ENCODE peak calls at places on chromosome 16, in nine cellular contexts. One of them, this sample, is unnamed.

GRCh38 chr16:84003001-84003400 is 35.0 kb downstream of the NECAB2 start:
- DNase-seq in CD4-positive, alpha-beta T cell: no peak
- DNase-seq in heart right ventricle: no peak
- DNase-seq in astrocyte of the cerebellum: no peak
- DNase-seq in SW480: no peak
- DNase-seq in activated CD4-positive, CD25-positive, alpha-beta regulatory T cell treated with anti-CD3 and anti-CD28 coated beads, Interleukin-2, amount 50 U/mL, for 16 hours: no peak
- DNase-seq in T-helper 2 cell: no peak
- DNase-seq in uterus: no peak
- DNase-seq in posterior cingulate gyrus: no peak
- DNase-seq in this sample: no peak

GRCh38 chr16:88069397-88070168 is 118.3 kb downstream of the BANP start:
- DNase-seq in activated CD4-positive, CD25-positive, alpha-beta regulatory T cell treated with anti-CD3 and anti-CD28 coated beads, Interleukin-2, amount 50 U/mL, for 16 hours: no peak
- DNase-seq in astrocyte of the cerebellum: no peak
- DNase-seq in posterior cingulate gyrus: peak; percentile 50
- DNase-seq in uterus: no peak
- DNase-seq in SW480: no peak
- DNase-seq in CD4-positive, alpha-beta T cell: no peak
- DNase-seq in heart right ventricle: no peak
- DNase-seq in T-helper 2 cell: no peak
- DNase-seq in this sample: no peak

GRCh38 chr16:35148748-35149147 is 1689.3 kb downstream of the TP53TG3F start:
- DNase-seq in astrocyte of the cerebellum: no peak
- DNase-seq in heart right ventricle: no peak
- DNase-seq in CD4-positive, alpha-beta T cell: no peak
- DNase-seq in activated CD4-positive, CD25-positive, alpha-beta regulatory T cell treated with anti-CD3 and anti-CD28 coated beads, Interleukin-2, amount 50 U/mL, for 16 hours: no peak
- DNase-seq in posterior cingulate gyrus: no peak
- DNase-seq in SW480: no peak
- DNase-seq in T-helper 2 cell: no peak
- DNase-seq in uterus: no peak
- DNase-seq in this sample: no peak

GRCh38 chr16:14525021-14525420 is 105.0 kb downstream of the PARN start:
- DNase-seq in heart right ventricle: no peak
- DNase-seq in CD4-positive, alpha-beta T cell: no peak
- DNase-seq in posterior cingulate gyrus: no peak
- DNase-seq in activated CD4-positive, CD25-positive, alpha-beta regulatory T cell treated with anti-CD3 and anti-CD28 coated beads, Interleukin-2, amount 50 U/mL, for 16 hours: no peak
- DNase-seq in T-helper 2 cell: no peak
- DNase-seq in astrocyte of the cerebellum: no peak
- DNase-seq in SW480: no peak
- DNase-seq in uterus: no peak
- DNase-seq in this sample: no peak

GRCh38 chr16:325375-326155 is 27.0 kb downstream of the AXIN1 start:
- DNase-seq in CD4-positive, alpha-beta T cell: no peak
- DNase-seq in uterus: no peak
- DNase-seq in astrocyte of the cerebellum: no peak
- DNase-seq in activated CD4-positive, CD25-positive, alpha-beta regulatory T cell treated with anti-CD3 and anti-CD28 coated beads, Interleukin-2, amount 50 U/mL, for 16 hours: no peak
- DNase-seq in heart right ventricle: no peak
- DNase-seq in T-helper 2 cell: no peak
- DNase-seq in posterior cingulate gyrus: no peak
- DNase-seq in SW480: no peak
- DNase-seq in this sample: no peak

GRCh38 chr16:87464691-87465300 is 28.0 kb downstream of the ZCCHC14 start:
- DNase-seq in heart right ventricle: peak; percentile 81
- DNase-seq in uterus: peak; percentile 64
- DNase-seq in activated CD4-positive, CD25-positive, alpha-beta regulatory T cell treated with anti-CD3 and anti-CD28 coated beads, Interleukin-2, amount 50 U/mL, for 16 hours: no peak
- DNase-seq in astrocyte of the cerebellum: peak; percentile 74
- DNase-seq in T-helper 2 cell: peak; percentile 18
- DNase-seq in SW480: peak; percentile 53
- DNase-seq in posterior cingulate gyrus: peak; percentile 77
- DNase-seq in CD4-positive, alpha-beta T cell: peak; percentile 15
- DNase-seq in this sample: peak; percentile 88

GRCh38 chr16:1137604-1138003 is 15.3 kb upstream of the CACNA1H start:
- DNase-seq in heart right ventricle: no peak
- DNase-seq in activated CD4-positive, CD25-positive, alpha-beta regulatory T cell treated with anti-CD3 and anti-CD28 coated beads, Interleukin-2, amount 50 U/mL, for 16 hours: no peak
- DNase-seq in T-helper 2 cell: no peak
- DNase-seq in astrocyte of the cerebellum: no peak
- DNase-seq in uterus: no peak
- DNase-seq in CD4-positive, alpha-beta T cell: no peak
- DNase-seq in posterior cingulate gyrus: no peak
- DNase-seq in SW480: peak; percentile 82
- DNase-seq in this sample: peak; percentile 16

GRCh38 chr16:30722443-30722842 is 23.5 kb downstream of the SRCAP start:
- DNase-seq in CD4-positive, alpha-beta T cell: no peak
- DNase-seq in uterus: no peak
- DNase-seq in activated CD4-positive, CD25-positive, alpha-beta regulatory T cell treated with anti-CD3 and anti-CD28 coated beads, Interleukin-2, amount 50 U/mL, for 16 hours: no peak
- DNase-seq in astrocyte of the cerebellum: no peak
- DNase-seq in posterior cingulate gyrus: no peak
- DNase-seq in SW480: no peak
- DNase-seq in T-helper 2 cell: no peak
- DNase-seq in heart right ventricle: no peak
- DNase-seq in this sample: no peak

GRCh38 chr16:20611975-20612471 is 35.9 kb upstream of the ACSM2B start:
- DNase-seq in posterior cingulate gyrus: no peak
- DNase-seq in uterus: peak; percentile 65
- DNase-seq in heart right ventricle: peak; percentile 29
- DNase-seq in astrocyte of the cerebellum: no peak
- DNase-seq in CD4-positive, alpha-beta T cell: no peak
- DNase-seq in activated CD4-positive, CD25-positive, alpha-beta regulatory T cell treated with anti-CD3 and anti-CD28 coated beads, Interleukin-2, amount 50 U/mL, for 16 hours: no peak
- DNase-seq in SW480: no peak
- DNase-seq in T-helper 2 cell: no peak
- DNase-seq in this sample: no peak

GRCh38 chr16:61879306-61879705 is 156.9 kb downstream of the CDH8 start:
- DNase-seq in CD4-positive, alpha-beta T cell: no peak
- DNase-seq in T-helper 2 cell: no peak
- DNase-seq in heart right ventricle: no peak
- DNase-seq in SW480: no peak
- DNase-seq in posterior cingulate gyrus: no peak
- DNase-seq in activated CD4-positive, CD25-positive, alpha-beta regulatory T cell treated with anti-CD3 and anti-CD28 coated beads, Interleukin-2, amount 50 U/mL, for 16 hours: no peak
- DNase-seq in uterus: no peak
- DNase-seq in astrocyte of the cerebellum: no peak
- DNase-seq in this sample: no peak

GRCh38 chr16:54808890-54809289 is 121.8 kb upstream of the IRX5 start:
- DNase-seq in activated CD4-positive, CD25-positive, alpha-beta regulatory T cell treated with anti-CD3 and anti-CD28 coated beads, Interleukin-2, amount 50 U/mL, for 16 hours: no peak
- DNase-seq in astrocyte of the cerebellum: no peak
- DNase-seq in SW480: no peak
- DNase-seq in CD4-positive, alpha-beta T cell: no peak
- DNase-seq in posterior cingulate gyrus: no peak
- DNase-seq in uterus: no peak
- DNase-seq in T-helper 2 cell: no peak
- DNase-seq in heart right ventricle: no peak
- DNase-seq in this sample: no peak

GRCh38 chr16:66881964-66882508 is 1.7 kb downstream of the PDP2 start:
- DNase-seq in CD4-positive, alpha-beta T cell: no peak
- DNase-seq in uterus: no peak
- DNase-seq in SW480: no peak
- DNase-seq in astrocyte of the cerebellum: no peak
- DNase-seq in activated CD4-positive, CD25-positive, alpha-beta regulatory T cell treated with anti-CD3 and anti-CD28 coated beads, Interleukin-2, amount 50 U/mL, for 16 hours: no peak
- DNase-seq in heart right ventricle: no peak
- DNase-seq in T-helper 2 cell: no peak
- DNase-seq in posterior cingulate gyrus: peak; percentile 24
- DNase-seq in this sample: no peak

GRCh38 chr16:17348826-17349225 is 121.9 kb downstream of the XYLT1 start:
- DNase-seq in T-helper 2 cell: no peak
- DNase-seq in uterus: no peak
- DNase-seq in posterior cingulate gyrus: peak; percentile 67
- DNase-seq in heart right ventricle: no peak
- DNase-seq in astrocyte of the cerebellum: no peak
- DNase-seq in CD4-positive, alpha-beta T cell: no peak
- DNase-seq in activated CD4-positive, CD25-positive, alpha-beta regulatory T cell treated with anti-CD3 and anti-CD28 coated beads, Interleukin-2, amount 50 U/mL, for 16 hours: no peak
- DNase-seq in SW480: no peak
- DNase-seq in this sample: no peak

GRCh38 chr16:56266981-56267607 is 75.8 kb downstream of the GNAO1 start:
- DNase-seq in posterior cingulate gyrus: no peak
- DNase-seq in heart right ventricle: no peak
- DNase-seq in astrocyte of the cerebellum: no peak
- DNase-seq in uterus: no peak
- DNase-seq in activated CD4-positive, CD25-positive, alpha-beta regulatory T cell treated with anti-CD3 and anti-CD28 coated beads, Interleukin-2, amount 50 U/mL, for 16 hours: no peak
- DNase-seq in SW480: no peak
- DNase-seq in CD4-positive, alpha-beta T cell: no peak
- DNase-seq in T-helper 2 cell: no peak
- DNase-seq in this sample: no peak

GRCh38 chr16:89297156-89297869 is 79.8 kb downstream of the ZNF778 start:
- DNase-seq in CD4-positive, alpha-beta T cell: no peak
- DNase-seq in astrocyte of the cerebellum: no peak
- DNase-seq in activated CD4-positive, CD25-positive, alpha-beta regulatory T cell treated with anti-CD3 and anti-CD28 coated beads, Interleukin-2, amount 50 U/mL, for 16 hours: no peak
- DNase-seq in posterior cingulate gyrus: no peak
- DNase-seq in T-helper 2 cell: no peak
- DNase-seq in uterus: no peak
- DNase-seq in heart right ventricle: no peak
- DNase-seq in SW480: no peak
- DNase-seq in this sample: no peak

GRCh38 chr16:71648921-71649320 is 22.9 kb downstream of the MARVELD3 start:
- DNase-seq in posterior cingulate gyrus: no peak
- DNase-seq in CD4-positive, alpha-beta T cell: no peak
- DNase-seq in SW480: no peak
- DNase-seq in astrocyte of the cerebellum: no peak
- DNase-seq in T-helper 2 cell: no peak
- DNase-seq in uterus: no peak
- DNase-seq in heart right ventricle: no peak
- DNase-seq in activated CD4-positive, CD25-positive, alpha-beta regulatory T cell treated with anti-CD3 and anti-CD28 coated beads, Interleukin-2, amount 50 U/mL, for 16 hours: no peak
- DNase-seq in this sample: no peak

GRCh38 chr16:83833921-83834320 is 26.1 kb downstream of the HSBP1 start:
- DNase-seq in uterus: no peak
- DNase-seq in posterior cingulate gyrus: no peak
- DNase-seq in SW480: no peak
- DNase-seq in CD4-positive, alpha-beta T cell: no peak
- DNase-seq in activated CD4-positive, CD25-positive, alpha-beta regulatory T cell treated with anti-CD3 and anti-CD28 coated beads, Interleukin-2, amount 50 U/mL, for 16 hours: no peak
- DNase-seq in T-helper 2 cell: no peak
- DNase-seq in astrocyte of the cerebellum: no peak
- DNase-seq in heart right ventricle: no peak
- DNase-seq in this sample: no peak

GRCh38 chr16:83137326-83137770 is 510.6 kb downstream of the CDH13 start:
- DNase-seq in CD4-positive, alpha-beta T cell: no peak
- DNase-seq in astrocyte of the cerebellum: peak; percentile 92
- DNase-seq in activated CD4-positive, CD25-positive, alpha-beta regulatory T cell treated with anti-CD3 and anti-CD28 coated beads, Interleukin-2, amount 50 U/mL, for 16 hours: no peak
- DNase-seq in heart right ventricle: no peak
- DNase-seq in SW480: peak; percentile 91
- DNase-seq in T-helper 2 cell: peak; percentile 87
- DNase-seq in posterior cingulate gyrus: peak; percentile 69
- DNase-seq in uterus: peak; percentile 33
- DNase-seq in this sample: peak; percentile 12

GRCh38 chr16:23351360-23351759 is 49.3 kb downstream of the SCNN1B start:
- DNase-seq in astrocyte of the cerebellum: no peak
- DNase-seq in activated CD4-positive, CD25-positive, alpha-beta regulatory T cell treated with anti-CD3 and anti-CD28 coated beads, Interleukin-2, amount 50 U/mL, for 16 hours: no peak
- DNase-seq in heart right ventricle: no peak
- DNase-seq in posterior cingulate gyrus: no peak
- DNase-seq in uterus: no peak
- DNase-seq in SW480: no peak
- DNase-seq in T-helper 2 cell: no peak
- DNase-seq in CD4-positive, alpha-beta T cell: no peak
- DNase-seq in this sample: no peak

GRCh38 chr16:75529959-75530358 is 5.9 kb downstream of the CHST5 start:
- DNase-seq in uterus: no peak
- DNase-seq in activated CD4-positive, CD25-positive, alpha-beta regulatory T cell treated with anti-CD3 and anti-CD28 coated beads, Interleukin-2, amount 50 U/mL, for 16 hours: no peak
- DNase-seq in SW480: no peak
- DNase-seq in heart right ventricle: no peak
- DNase-seq in CD4-positive, alpha-beta T cell: no peak
- DNase-seq in posterior cingulate gyrus: no peak
- DNase-seq in T-helper 2 cell: no peak
- DNase-seq in astrocyte of the cerebellum: no peak
- DNase-seq in this sample: no peak

GRCh38 chr16:80739523-80739922 is 64.9 kb downstream of the CDYL2 start:
- DNase-seq in astrocyte of the cerebellum: no peak
- DNase-seq in T-helper 2 cell: peak; percentile 19
- DNase-seq in heart right ventricle: no peak
- DNase-seq in activated CD4-positive, CD25-positive, alpha-beta regulatory T cell treated with anti-CD3 and anti-CD28 coated beads, Interleukin-2, amount 50 U/mL, for 16 hours: no peak
- DNase-seq in uterus: no peak
- DNase-seq in posterior cingulate gyrus: peak; percentile 93
- DNase-seq in SW480: no peak
- DNase-seq in CD4-positive, alpha-beta T cell: no peak
- DNase-seq in this sample: no peak

GRCh38 chr16:67884684-67885083 is at the start of gene NRN1L:
- DNase-seq in activated CD4-positive, CD25-positive, alpha-beta regulatory T cell treated with anti-CD3 and anti-CD28 coated beads, Interleukin-2, amount 50 U/mL, for 16 hours: no peak
- DNase-seq in SW480: no peak
- DNase-seq in posterior cingulate gyrus: peak; percentile 99
- DNase-seq in CD4-positive, alpha-beta T cell: no peak
- DNase-seq in astrocyte of the cerebellum: peak; percentile 69
- DNase-seq in heart right ventricle: peak; percentile 91
- DNase-seq in T-helper 2 cell: no peak
- DNase-seq in uterus: peak; percentile 93
- DNase-seq in this sample: no peak

GRCh38 chr16:67719778-67720144 is 645 bp upstream of the GFOD2 start:
- DNase-seq in SW480: peak; percentile 32
- DNase-seq in uterus: no peak
- DNase-seq in CD4-positive, alpha-beta T cell: no peak
- DNase-seq in astrocyte of the cerebellum: peak; percentile 12
- DNase-seq in T-helper 2 cell: peak; percentile 50
- DNase-seq in posterior cingulate gyrus: no peak
- DNase-seq in activated CD4-positive, CD25-positive, alpha-beta regulatory T cell treated with anti-CD3 and anti-CD28 coated beads, Interleukin-2, amount 50 U/mL, for 16 hours: no peak
- DNase-seq in heart right ventricle: peak; percentile 37
- DNase-seq in this sample: no peak

GRCh38 chr16:22641030-22641671 is 130.5 kb downstream of the NPIPB5 start:
- DNase-seq in T-helper 2 cell: peak; percentile 9
- DNase-seq in activated CD4-positive, CD25-positive, alpha-beta regulatory T cell treated with anti-CD3 and anti-CD28 coated beads, Interleukin-2, amount 50 U/mL, for 16 hours: no peak
- DNase-seq in heart right ventricle: no peak
- DNase-seq in SW480: peak; percentile 32
- DNase-seq in uterus: no peak
- DNase-seq in CD4-positive, alpha-beta T cell: no peak
- DNase-seq in posterior cingulate gyrus: no peak
- DNase-seq in astrocyte of the cerebellum: no peak
- DNase-seq in this sample: no peak

GRCh38 chr16:66263168-66263972 is 103.1 kb upstream of the CDH5 start:
- DNase-seq in T-helper 2 cell: no peak
- DNase-seq in astrocyte of the cerebellum: no peak
- DNase-seq in activated CD4-positive, CD25-positive, alpha-beta regulatory T cell treated with anti-CD3 and anti-CD28 coated beads, Interleukin-2, amount 50 U/mL, for 16 hours: no peak
- DNase-seq in SW480: no peak
- DNase-seq in uterus: no peak
- DNase-seq in posterior cingulate gyrus: no peak
- DNase-seq in heart right ventricle: no peak
- DNase-seq in CD4-positive, alpha-beta T cell: no peak
- DNase-seq in this sample: no peak

GRCh38 chr16:86882586-86883280 is 304.4 kb downstream of the FOXL1 start:
- DNase-seq in uterus: no peak
- DNase-seq in posterior cingulate gyrus: peak; percentile 86
- DNase-seq in CD4-positive, alpha-beta T cell: no peak
- DNase-seq in activated CD4-positive, CD25-positive, alpha-beta regulatory T cell treated with anti-CD3 and anti-CD28 coated beads, Interleukin-2, amount 50 U/mL, for 16 hours: no peak
- DNase-seq in heart right ventricle: peak; percentile 61
- DNase-seq in SW480: no peak
- DNase-seq in astrocyte of the cerebellum: peak; percentile 44
- DNase-seq in T-helper 2 cell: no peak
- DNase-seq in this sample: peak; percentile 10

GRCh38 chr16:66580605-66581209 is 1.4 kb downstream of the CMTM2 start:
- DNase-seq in T-helper 2 cell: no peak
- DNase-seq in uterus: no peak
- DNase-seq in astrocyte of the cerebellum: peak; percentile 60
- DNase-seq in SW480: no peak
- DNase-seq in heart right ventricle: no peak
- DNase-seq in posterior cingulate gyrus: no peak
- DNase-seq in CD4-positive, alpha-beta T cell: no peak
- DNase-seq in activated CD4-positive, CD25-positive, alpha-beta regulatory T cell treated with anti-CD3 and anti-CD28 coated beads, Interleukin-2, amount 50 U/mL, for 16 hours: no peak
- DNase-seq in this sample: peak; percentile 52

GRCh38 chr16:69311115-69311532 is at the start of gene VPS4A:
- DNase-seq in CD4-positive, alpha-beta T cell: peak; percentile 97
- DNase-seq in T-helper 2 cell: peak; percentile 95
- DNase-seq in uterus: peak; percentile 98
- DNase-seq in astrocyte of the cerebellum: peak; percentile 88
- DNase-seq in activated CD4-positive, CD25-positive, alpha-beta regulatory T cell treated with anti-CD3 and anti-CD28 coated beads, Interleukin-2, amount 50 U/mL, for 16 hours: peak; percentile 94
- DNase-seq in SW480: peak; percentile 93
- DNase-seq in posterior cingulate gyrus: peak; percentile 99
- DNase-seq in heart right ventricle: peak; percentile 96
- DNase-seq in this sample: no peak

GRCh38 chr16:3401719-3402397 is 843 bp downstream of the ZNF174 start:
- DNase-seq in uterus: no peak
- DNase-seq in heart right ventricle: no peak
- DNase-seq in T-helper 2 cell: peak; percentile 28
- DNase-seq in SW480: peak; percentile 8
- DNase-seq in posterior cingulate gyrus: no peak
- DNase-seq in activated CD4-positive, CD25-positive, alpha-beta regulatory T cell treated with anti-CD3 and anti-CD28 coated beads, Interleukin-2, amount 50 U/mL, for 16 hours: no peak
- DNase-seq in CD4-positive, alpha-beta T cell: no peak
- DNase-seq in astrocyte of the cerebellum: no peak
- DNase-seq in this sample: peak; percentile 6

GRCh38 chr16:75266738-75267630 is 15.6 kb upstream of the BCAR1 start:
- DNase-seq in SW480: no peak
- DNase-seq in CD4-positive, alpha-beta T cell: no peak
- DNase-seq in T-helper 2 cell: no peak
- DNase-seq in heart right ventricle: no peak
- DNase-seq in activated CD4-positive, CD25-positive, alpha-beta regulatory T cell treated with anti-CD3 and anti-CD28 coated beads, Interleukin-2, amount 50 U/mL, for 16 hours: no peak
- DNase-seq in astrocyte of the cerebellum: no peak
- DNase-seq in uterus: no peak
- DNase-seq in posterior cingulate gyrus: no peak
- DNase-seq in this sample: no peak

This sample was measured in epithelial cell of proximal tubule.